ENCODE peak calls at places on chromosomes 7 and 10, in six cellular contexts. C, X, L, U, E and W are unnamed samples.

GRCh38 chr10:119654540-119654939 is 3.4 kb downstream of the BAG3 start:
- DNase-seq in C (no peak), X (peak; percentile 73), L (peak; percentile 83), U (peak; percentile 61), E (peak; percentile 75), W (no peak)

GRCh38 chr10:72331575-72332422 is 22.9 kb downstream of the DNAJB12 start:
- DNase-seq in C (peak; percentile 84), X (peak; percentile 95), L (peak; percentile 87), U (peak; percentile 77), E (peak; percentile 91), W (no peak)

GRCh38 chr10:95845411-95845810 is 62.4 kb upstream of the CC2D2B start:
- DNase-seq in C (no peak), X (no peak), L (no peak), U (no peak), E (no peak), W (no peak)

GRCh38 chr7:4683043-4683883 is 1.2 kb downstream of the FOXK1 start:
- DNase-seq in C (no peak), X (peak; percentile 24), L (peak; percentile 68), U (no peak), E (no peak), W (no peak)

GRCh38 chr10:102511562-102512274 is 7.9 kb downstream of the SUFU start:
- DNase-seq in C (peak; percentile 65), X (no peak), L (no peak), U (no peak), E (no peak), W (no peak)

GRCh38 chr7:44626620-44627019 is 20.2 kb downstream of the OGDH start:
- DNase-seq in C (no peak), X (no peak), L (no peak), U (no peak), E (no peak), W (no peak)

GRCh38 chr7:101436857-101437576 is 74.3 kb downstream of the COL26A1 start:
- DNase-seq in C (no peak), X (no peak), L (peak; percentile 47), U (peak; percentile 31), E (no peak), W (peak; percentile 78)

GRCh38 chr7:108001759-108002725 is 919 bp downstream of the LAMB1 start:
- DNase-seq in C (no peak), X (no peak), L (no peak), U (no peak), E (no peak), W (peak; percentile 25)

GRCh38 chr10:132431537-132432175 is 34.7 kb downstream of the PWWP2B start:
- DNase-seq in C (no peak), X (no peak), L (no peak), U (no peak), E (no peak), W (no peak)

GRCh38 chr10:132432176-132432540 is 35.2 kb downstream of the PWWP2B start:
- DNase-seq in C (no peak), X (no peak), L (no peak), U (no peak), E (no peak), W (no peak)

GRCh38 chr10:132433671-132434340 is 36.8 kb downstream of the PWWP2B start:
- DNase-seq in C (no peak), X (no peak), L (no peak), U (no peak), E (no peak), W (no peak)

GRCh38 chr10:132436861-132437410 is 39.9 kb downstream of the PWWP2B start:
- DNase-seq in C (no peak), X (no peak), L (no peak), U (no peak), E (no peak), W (no peak)

GRCh38 chr10:132434405-132435005 is 37.5 kb downstream of the PWWP2B start:
- DNase-seq in C (peak; percentile 75), X (peak; percentile 60), L (peak; percentile 59), U (peak; percentile 41), E (no peak), W (peak; percentile 80)
- H3K4me3 ChIP-seq in C (no peak overlapping the region), X (no peak overlapping the region), L (no peak overlapping the region), U (no peak overlapping the region), E (no peak overlapping the region), W (no peak overlapping the region)

DNA sequence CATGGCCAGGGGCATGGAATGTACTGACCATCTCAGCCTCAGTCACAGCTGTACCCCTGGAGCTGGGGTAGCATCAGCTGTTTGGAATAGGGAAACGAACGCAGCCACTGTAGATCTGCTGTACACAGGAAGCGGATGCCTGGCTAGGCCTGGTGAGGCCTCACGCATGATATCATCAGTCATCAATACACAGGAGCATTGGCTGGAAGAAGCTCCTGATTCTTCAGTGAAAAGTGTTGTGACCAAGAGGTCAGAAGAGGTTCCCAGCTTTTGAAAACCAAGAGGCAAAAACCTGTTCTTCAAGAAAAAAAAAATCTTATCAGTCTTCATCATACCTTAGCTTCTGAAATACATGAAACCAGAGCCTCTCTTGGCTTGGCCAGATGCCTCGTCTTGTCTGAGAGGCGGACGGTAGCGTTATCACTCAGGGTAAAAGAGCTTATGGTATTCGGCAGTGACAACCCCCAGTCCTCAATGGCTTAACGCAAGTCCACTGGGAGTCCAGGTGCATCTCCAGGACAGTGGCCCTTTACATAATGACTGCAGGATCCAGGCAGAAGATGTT is 139.3 kb upstream of the TCF7L2 start:
- DNase-seq in C (no peak), X (no peak), L (no peak), U (peak; percentile 66), E (no peak), W (peak; percentile 15)
- H3K27ac ChIP-seq in C (no peak overlapping the region), X (no peak overlapping the region), L (no peak overlapping the region), U (peak overlapping the region; percentile 78), E (no peak overlapping the region), W (no peak overlapping the region)

GRCh38 chr10:21517134-21517982 is 8.1 kb downstream of the SKIDA1 start:
- DNase-seq in C (no peak), X (peak; percentile 42), L (no peak), U (peak; percentile 66), E (peak; percentile 38), W (no peak)
- TF ChIP-seq CTCF in C (no peak), X (no peak), L (no peak), U (no peak), E (no peak), W (no peak)

GRCh38 chr7:116354171-116354545 is 143.8 kb downstream of the TES start:
- DNase-seq in C (no peak), X (peak; percentile 57), L (peak; percentile 24), U (no peak), E (peak; percentile 66), W (no peak)

GRCh38 chr7:116356333-116356965 is 143.1 kb upstream of the CAV2 start:
- DNase-seq in C (no peak), X (peak; percentile 57), L (no peak), U (no peak), E (peak; percentile 61), W (no peak)

GRCh38 chr7:116353614-116354013 is 143.3 kb downstream of the TES start:
- DNase-seq in C (no peak), X (peak; percentile 75), L (peak; percentile 27), U (no peak), E (peak; percentile 70), W (no peak)

GRCh38 chr7:116355423-116355765 is 144.1 kb upstream of the CAV2 start:
- DNase-seq in C (no peak), X (no peak), L (no peak), U (no peak), E (no peak), W (no peak)

DNA sequence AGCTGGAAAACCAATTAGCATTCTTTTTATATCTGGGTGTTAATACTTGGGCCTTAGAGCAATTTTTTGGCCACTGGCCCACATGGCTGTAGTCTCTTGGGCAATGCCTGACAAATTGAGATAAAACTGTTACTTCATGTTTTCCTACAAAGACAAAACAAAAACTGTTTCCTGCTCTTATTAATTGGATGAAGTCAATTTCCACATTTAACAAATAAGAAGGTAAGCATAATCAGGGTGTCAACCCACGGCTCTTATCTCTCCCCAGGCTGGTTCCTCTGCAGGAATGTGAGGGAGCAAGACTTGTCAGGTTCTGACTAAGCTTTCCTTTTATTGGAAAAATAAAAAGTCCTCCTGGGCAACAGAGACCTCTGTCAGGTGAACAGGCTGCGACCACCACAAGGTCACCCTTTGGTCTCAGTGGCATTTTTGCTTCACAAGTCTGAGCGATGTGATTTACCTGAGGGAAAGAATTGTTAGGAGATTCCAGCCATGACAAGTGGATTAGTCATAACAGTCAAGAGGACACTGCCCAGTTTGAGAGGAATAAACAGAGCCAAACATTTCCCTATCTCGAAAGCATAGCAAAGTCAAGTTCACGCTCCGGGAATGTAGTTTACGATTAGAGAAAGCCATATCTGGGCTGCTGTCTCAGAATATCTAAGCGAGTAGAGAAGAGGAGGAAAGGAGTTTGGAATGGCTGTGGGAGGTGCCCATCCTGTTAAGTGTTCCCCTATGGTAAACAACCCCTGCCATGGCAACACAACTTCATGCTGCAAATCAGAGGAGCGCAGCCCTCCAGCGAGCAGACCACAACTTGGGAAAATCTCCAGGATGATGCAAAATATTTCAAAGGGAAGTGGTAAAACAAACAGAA is 144.4 kb downstream of the TES start:
- DNase-seq in C (no peak), X (peak; percentile 75), L (peak; percentile 32), U (peak; percentile 96), E (peak; percentile 72), W (no peak)
- H3K4me3 ChIP-seq in C (no peak overlapping the region), X (no peak overlapping the region), L (no peak overlapping the region), U (peak overlapping the region; percentile 51), E (no peak overlapping the region), W (no peak overlapping the region)

DNA sequence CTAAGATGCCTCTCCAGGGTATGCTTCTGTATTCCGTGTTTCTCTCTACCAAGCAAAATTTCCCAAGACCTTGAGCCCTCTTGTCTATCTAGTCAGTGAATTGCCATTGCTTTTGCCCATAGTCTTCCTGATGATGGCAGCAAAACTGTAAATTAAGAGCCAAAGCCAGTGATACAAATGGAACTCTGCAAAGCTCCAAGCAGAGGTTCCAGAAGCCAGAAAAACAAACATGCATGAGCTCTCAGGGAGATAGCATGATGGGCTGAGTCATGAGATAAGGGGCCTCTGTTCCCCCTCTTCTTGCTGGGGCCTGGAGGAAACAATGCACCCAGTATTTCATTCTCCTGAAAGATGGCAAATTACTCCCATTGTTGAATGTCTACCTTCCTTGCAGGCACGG is 24.7 kb downstream of the LSMEM1 start:
- DNase-seq in C (no peak), X (no peak), L (no peak), U (no peak), E (no peak), W (no peak)
- H3K27ac ChIP-seq in C (no peak overlapping the region), X (no peak overlapping the region), L (no peak overlapping the region), U (no peak overlapping the region), E (no peak overlapping the region), W (no peak overlapping the region)

DNA sequence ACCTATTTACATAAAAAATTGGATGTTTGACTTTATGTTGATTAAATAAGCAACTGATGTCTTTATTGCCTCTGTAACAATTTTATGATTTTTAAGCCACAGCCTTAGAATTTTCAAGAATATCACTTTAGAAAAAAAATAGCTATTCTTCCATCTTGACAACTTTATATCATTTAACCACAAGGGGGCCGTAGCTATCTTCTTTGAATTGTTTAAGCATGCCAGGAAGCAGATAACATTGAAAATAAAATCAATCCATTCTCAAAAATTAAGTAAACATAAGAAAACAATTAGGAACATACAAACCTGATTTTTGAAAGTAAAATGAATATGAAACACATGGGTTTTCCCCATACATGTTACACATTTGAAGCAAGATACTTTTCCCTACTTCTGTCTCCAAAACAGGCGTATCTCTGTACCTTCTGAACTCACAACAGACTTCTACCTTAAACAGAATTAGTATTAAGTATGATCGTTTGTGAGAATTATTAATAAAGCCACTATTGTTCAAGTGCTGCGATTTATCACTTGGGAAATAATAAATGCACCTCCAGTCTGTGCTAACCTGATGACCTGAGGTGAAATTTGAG is 209.0 kb downstream of the CACNA2D1 start:
- DNase-seq in C (no peak), X (no peak), L (no peak), U (peak; percentile 60), E (no peak), W (no peak)
- TF ChIP-seq CTCF in C (peak; percentile 49), X (peak; percentile 47), L (peak; percentile 31), U (peak; percentile 77), E (peak; percentile 17), W (no peak)